ENCODE peak calls at places on chromosomes 11 and 22, in nine cellular contexts. G is stimulated activated CD4-positive, alpha-beta T cell treated with anti-CD3 and anti-CD28 coated beads, Interleukin-1b, Interleukin-23, amount 100 ng/mL, for 1 hour; M is brain pericyte; A is KBM-7; J is left ventricle myocardium superior; Y is type B pancreatic cell; K is M059J; V is neural progenitor cell; L is stimulated activated CD8-positive, alpha-beta memory T cell treated with anti-CD3 and anti-CD28 coated beads, Interleukin-15, amount 100 ng/mL, for 4 hours. F is an unnamed sample.

GRCh38 chr22:37482244-37482643 is 3.9 kb downstream of the MFNG start:
- DNase-seq in G (no peak), M (no peak), A (no peak), J (no peak), Y (no peak), K (no peak), V (no peak), L (no peak), F (no peak)

GRCh38 chr11:113587318-113587739 is 112.1 kb upstream of the DRD2 start:
- DNase-seq in G (no peak), M (no peak), A (no peak), J (no peak), Y (no peak), K (peak; percentile 97), V (no peak), L (no peak), F (peak; percentile 33)

GRCh38 chr22:39392341-39392948 is 7.1 kb upstream of the TAB1 start:
- DNase-seq in G (no peak), M (no peak), A (no peak), J (no peak), Y (no peak), K (no peak), V (no peak), L (no peak), F (no peak)

GRCh38 chr22:36660510-36660840 is 43.1 kb downstream of the CACNG2 start:
- DNase-seq in G (no peak), M (no peak), A (no peak), J (no peak), Y (no peak), K (no peak), V (no peak), L (no peak), F (no peak)

GRCh38 chr11:106466441-106467190 is 389.2 kb downstream of the AASDHPPT start:
- DNase-seq in G (no peak), M (peak; percentile 44), A (no peak), J (no peak), Y (no peak), K (peak; percentile 77), V (peak; percentile 9), L (no peak), F (peak; percentile 21)

GRCh38 chr11:72741429-72741833 is 10.8 kb downstream of the ARAP1 start:
- DNase-seq in G (no peak), M (no peak), A (peak; percentile 91), J (no peak), Y (no peak), K (peak; percentile 83), V (peak; percentile 38), L (no peak), F (peak; percentile 49)

GRCh38 chr11:75482310-75482606 is 43.5 kb downstream of the GDPD5 start:
- DNase-seq in G (no peak), M (no peak), A (no peak), J (no peak), Y (no peak), K (no peak), V (no peak), L (no peak), F (no peak)

GRCh38 chr22:17536269-17536668 is 27.0 kb upstream of the SLC25A18 start:
- DNase-seq in G (no peak), M (no peak), A (no peak), J (no peak), Y (no peak), K (peak; percentile 46), V (no peak), L (no peak), F (peak; percentile 33)

GRCh38 chr22:17917490-17917983 is 106.8 kb downstream of the MICAL3 start:
- DNase-seq in G (no peak), M (no peak), A (no peak), J (peak; percentile 70), Y (no peak), K (no peak), V (no peak), L (no peak), F (peak; percentile 22)

GRCh38 chr11:15835705-15836411 is 520.5 kb downstream of the SOX6 start:
- DNase-seq in G (no peak), M (no peak), A (no peak), J (no peak), Y (no peak), K (no peak), V (no peak), L (no peak), F (no peak)

GRCh38 chr22:37183432-37184379 is 4.3 kb downstream of the C1QTNF6 start:
- DNase-seq in G (no peak), M (no peak), A (no peak), J (peak; percentile 33), Y (no peak), K (no peak), V (no peak), L (no peak), F (no peak)

GRCh38 chr11:68959465-68960298 is 21.1 kb downstream of the MRGPRD start:
- DNase-seq in G (no peak), M (no peak), A (no peak), J (peak; percentile 12), Y (no peak), K (no peak), V (no peak), L (no peak), F (no peak)

GRCh38 chr11:6268811-6269210 is 9.2 kb downstream of the CCKBR start:
- DNase-seq in G (no peak), M (no peak), A (no peak), J (no peak), Y (no peak), K (no peak), V (no peak), L (no peak), F (no peak)

GRCh38 chr22:42353883-42354727 is 78.1 kb downstream of the NFAM1 start:
- DNase-seq in G (no peak), M (no peak), A (peak; percentile 45), J (no peak), Y (no peak), K (no peak), V (peak; percentile 79), L (no peak), F (no peak)

GRCh38 chr11:75454987-75455386 is 22.0 kb upstream of the KLHL35 start:
- DNase-seq in G (no peak), M (no peak), A (no peak), J (no peak), Y (no peak), K (no peak), V (no peak), L (no peak), F (no peak)

GRCh38 chr11:117663826-117664225 is 133.2 kb downstream of the DSCAML1 start:
- DNase-seq in G (no peak), M (no peak), A (no peak), J (no peak), Y (no peak), K (no peak), V (peak; percentile 46), L (no peak), F (no peak)

GRCh38 chr22:45966320-45966891 is 10.6 kb downstream of the WNT7B start:
- DNase-seq in G (no peak), M (no peak), A (no peak), J (no peak), Y (no peak), K (no peak), V (no peak), L (no peak), F (peak; percentile 39)

GRCh38 chr22:45842141-45842831 is 134.7 kb downstream of the WNT7B start:
- DNase-seq in G (no peak), M (no peak), A (no peak), J (no peak), Y (no peak), K (peak; percentile 54), V (no peak), L (no peak), F (no peak)

GRCh38 chr11:45827123-45827522 is 20.2 kb upstream of the CRY2 start:
- DNase-seq in G (no peak), M (no peak), A (no peak), J (no peak), Y (no peak), K (no peak), V (no peak), L (no peak), F (no peak)

GRCh38 chr22:47122441-47123000 is 360.1 kb downstream of the TBC1D22A start:
- DNase-seq in G (no peak), M (no peak), A (no peak), J (no peak), Y (no peak), K (no peak), V (no peak), L (no peak), F (no peak)

GRCh38 chr11:63764712-63765631 is 3.6 kb downstream of the ZFTA start:
- DNase-seq in G (no peak), M (no peak), A (no peak), J (peak; percentile 28), Y (peak; percentile 71), K (no peak), V (peak; percentile 26), L (no peak), F (no peak)

GRCh38 chr22:30906411-30906810 is 62.2 kb downstream of the MORC2 start:
- DNase-seq in G (no peak), M (no peak), A (no peak), J (no peak), Y (peak; percentile 39), K (no peak), V (no peak), L (no peak), F (no peak)

GRCh38 chr22:46364341-46365165 is 29.0 kb downstream of the TRMU start:
- DNase-seq in G (no peak), M (no peak), A (no peak), J (no peak), Y (no peak), K (no peak), V (no peak), L (no peak), F (no peak)

GRCh38 chr11:92340839-92341238 is 116.2 kb downstream of the FAT3 start:
- DNase-seq in G (no peak), M (no peak), A (no peak), J (no peak), Y (no peak), K (peak; percentile 35), V (peak; percentile 45), L (no peak), F (peak; percentile 5)

GRCh38 chr11:69696749-69697488 is 6.9 kb downstream of the FGF19 start:
- DNase-seq in G (no peak), M (no peak), A (no peak), J (no peak), Y (no peak), K (no peak), V (peak; percentile 55), L (no peak), F (no peak)

GRCh38 chr11:133901316-133901715 is 55.5 kb downstream of the IGSF9B start:
- DNase-seq in G (no peak), M (no peak), A (no peak), J (no peak), Y (peak; percentile 2), K (no peak), V (no peak), L (no peak), F (no peak)

GRCh38 chr22:49622241-49623105 is 205.2 kb downstream of the BRD1 start:
- DNase-seq in G (no peak), M (no peak), A (no peak), J (peak; percentile 18), Y (no peak), K (no peak), V (no peak), L (no peak), F (no peak)

GRCh38 chr11:127000291-127000968 is at the start of gene KIRREL3:
- DNase-seq in G (no peak), M (no peak), A (no peak), J (peak; percentile 27), Y (no peak), K (peak; percentile 76), V (peak; percentile 72), L (no peak), F (no peak)

GRCh38 chr11:103625624-103625965 is 410.8 kb upstream of the DDI1 start:
- DNase-seq in G (no peak), M (no peak), A (no peak), J (no peak), Y (no peak), K (no peak), V (no peak), L (no peak), F (no peak)

GRCh38 chr11:64131657-64132387 is 34.1 kb downstream of the MACROD1 start:
- DNase-seq in G (no peak), M (no peak), A (no peak), J (no peak), Y (no peak), K (no peak), V (peak; percentile 70), L (no peak), F (no peak)

GRCh38 chr11:46380340-46381045 is 976 bp upstream of the MDK start:
- DNase-seq in G (peak; percentile 51), M (no peak), A (peak; percentile 58), J (peak; percentile 82), Y (peak; percentile 86), K (peak; percentile 77), V (peak; percentile 91), L (peak; percentile 49), F (peak; percentile 50)